ENCODE peak calls at places on chromosomes 5 and 9, in eight cellular contexts. C is progenitor cell of endocrine pancreas, R is choroid plexus epithelial cell, U is cardiac fibroblast, M is BJ, T is MCF 10A, N is neural progenitor cell, E is nephron progenitor cell. Y is an unnamed sample.

GRCh38 chr5:1299511-1299850 is 4.6 kb upstream of the TERT start:
- DNase-seq in E (peak; percentile 12), T (no peak), R (no peak), M (no peak), C (no peak), U (no peak), N (no peak), Y (no peak)

GRCh38 chr5:43570487-43571158 is 13.7 kb upstream of the PAIP1 start:
- DNase-seq in M (no peak), R (no peak), N (no peak), T (no peak), U (no peak), C (no peak), E (no peak), Y (no peak)

GRCh38 chr5:109880907-109881685 is 191.4 kb downstream of the MAN2A1 start:
- DNase-seq in E (no peak), T (no peak), R (peak; percentile 23), M (no peak), N (no peak), C (no peak), U (peak; percentile 12), Y (no peak)

GRCh38 chr9:35518212-35518917 is 28.5 kb downstream of the RUSC2 start:
- DNase-seq in N (peak; percentile 83), U (peak; percentile 84), C (peak; percentile 40), R (peak; percentile 96), T (peak; percentile 64), E (peak; percentile 26), M (peak; percentile 75), Y (no peak)

GRCh38 chr5:163503106-163504090 is 2.0 kb upstream of the MAT2B start:
- DNase-seq in C (no peak), M (peak; percentile 54), N (peak; percentile 74), R (peak; percentile 82), E (peak; percentile 40), T (peak; percentile 92), U (peak; percentile 90), Y (no peak)

GRCh38 chr9:70491798-70492736 is 77.6 kb upstream of the KLF9 start:
- DNase-seq in M (no peak), E (no peak), N (no peak), R (no peak), U (peak; percentile 65), C (no peak), T (no peak), Y (no peak)

GRCh38 chr9:6268830-6269397 is 53.3 kb downstream of the IL33 start:
- DNase-seq in U (no peak), N (no peak), R (no peak), E (no peak), T (no peak), C (no peak), M (no peak), Y (no peak)

GRCh38 chr5:139795074-139796001 is at the start of gene PSD2:
- DNase-seq in R (no peak), T (peak; percentile 43), E (peak; percentile 66), N (peak; percentile 78), U (peak; percentile 18), C (no peak), M (no peak), Y (no peak)

GRCh38 chr9:100063185-100063584 is 35.6 kb downstream of the ERP44 start:
- DNase-seq in T (no peak), U (peak; percentile 12), M (no peak), E (no peak), N (no peak), R (peak; percentile 16), C (no peak), Y (no peak)

GRCh38 chr5:133225671-133226152 is 173.9 kb downstream of the HSPA4 start:
- DNase-seq in U (no peak), N (no peak), E (no peak), R (no peak), M (no peak), T (peak; percentile 56), C (no peak), Y (no peak)

GRCh38 chr9:99905833-99906402 is 536 bp upstream of the STX17 start:
- DNase-seq in R (no peak), U (no peak), C (no peak), M (no peak), E (peak; percentile 4), N (no peak), T (peak; percentile 11), Y (no peak)

GRCh38 chr5:122007445-122008010 is 45.8 kb downstream of the SRFBP1 start:
- DNase-seq in N (no peak), U (no peak), T (no peak), E (no peak), R (no peak), M (no peak), C (no peak), Y (peak; percentile 43)

GRCh38 chr5:132687995-132688394 is 14.2 kb downstream of the IL4 start:
- DNase-seq in U (no peak), T (no peak), C (no peak), N (no peak), E (no peak), M (no peak), R (no peak), Y (no peak)

GRCh38 chr5:79474416-79475173 is 39.3 kb downstream of the HOMER1 start:
- DNase-seq in R (no peak), N (no peak), E (no peak), U (no peak), T (no peak), C (no peak), M (no peak), Y (no peak)

DNA sequence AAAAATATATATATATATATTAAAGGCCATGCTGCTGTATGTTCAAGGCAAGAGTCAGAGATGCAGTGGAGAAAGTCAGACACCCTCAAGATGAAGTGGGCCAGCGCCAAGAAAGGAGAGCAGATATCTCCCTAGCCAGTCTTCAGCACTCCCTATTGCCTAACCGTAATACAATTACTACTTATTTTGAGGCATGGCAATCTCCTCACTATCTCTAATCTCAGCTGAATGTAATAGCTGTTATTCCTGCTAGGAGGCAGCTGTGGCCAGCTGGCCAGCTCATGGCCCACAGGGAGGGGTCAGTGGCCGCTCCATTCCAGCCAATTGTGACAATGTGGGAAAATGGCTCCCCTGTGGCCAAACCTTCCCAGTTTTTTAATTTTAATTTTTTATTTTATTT is 87.5 kb upstream of the FBXW11 start:
- DNase-seq in R (peak; percentile 37), U (peak; percentile 87), E (no peak), C (no peak), N (no peak), T (no peak), M (no peak), Y (peak; percentile 26)
- TF ChIP-seq CTCF in R (no peak), U (no peak), E (no peak), C (no peak), N (no peak), T (no peak), M (no peak), Y (no peak)

DNA sequence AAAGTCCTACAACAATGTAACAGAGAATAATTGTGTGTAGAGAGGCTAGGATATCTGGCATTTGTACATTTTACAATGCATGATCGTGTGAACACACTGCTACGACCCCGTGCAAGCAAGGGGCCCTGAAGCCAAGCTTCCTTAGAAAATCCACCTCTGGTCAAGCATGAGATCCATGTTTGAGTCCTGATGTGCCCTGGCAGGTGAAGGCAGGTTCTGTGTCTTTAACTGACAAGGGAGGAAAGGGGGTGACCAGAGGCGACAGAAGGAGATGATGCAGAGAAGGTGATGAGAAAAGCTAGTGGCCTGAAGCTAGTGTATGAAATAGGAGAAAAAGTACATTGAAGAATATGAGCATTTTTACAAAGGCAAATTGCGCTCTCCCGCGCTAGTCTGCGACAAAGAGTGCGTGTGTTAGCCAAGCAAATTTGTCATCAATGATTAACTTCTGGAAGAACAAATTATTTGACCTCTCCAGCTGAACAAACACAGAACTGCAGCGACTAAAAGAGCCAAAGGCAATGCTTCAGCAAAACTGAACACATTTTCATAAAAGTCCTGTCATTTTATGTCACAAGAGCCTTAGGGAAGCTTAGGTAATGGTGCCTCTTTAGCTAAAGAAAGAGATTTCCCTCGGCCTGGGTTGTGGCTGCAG is 101.7 kb upstream of the DAPK1 start:
- DNase-seq in E (no peak), C (no peak), T (no peak), N (no peak), M (no peak), R (no peak), U (no peak), Y (no peak)
- TF ChIP-seq CTCF in E (no peak), C (no peak), T (no peak), N (no peak), M (no peak), R (no peak), U (no peak), Y (no peak)

GRCh38 chr9:93681316-93682154 is 105.2 kb downstream of the PHF2 start:
- DNase-seq in T (no peak), N (no peak), M (no peak), R (no peak), C (peak; percentile 24), U (no peak), E (no peak), Y (peak; percentile 22)

GRCh38 chr9:93679536-93680444 is 103.4 kb downstream of the PHF2 start:
- DNase-seq in C (peak; percentile 6), T (no peak), E (no peak), M (no peak), N (no peak), R (no peak), U (no peak), Y (peak; percentile 34)

GRCh38 chr9:93678199-93679019 is 102.0 kb downstream of the PHF2 start:
- DNase-seq in R (no peak), U (no peak), M (no peak), N (no peak), C (no peak), E (no peak), T (no peak), Y (no peak)

GRCh38 chr9:93682155-93682968 is 106.0 kb downstream of the PHF2 start:
- DNase-seq in N (peak; percentile 79), R (peak; percentile 59), U (peak; percentile 67), T (peak; percentile 61), E (peak; percentile 88), C (peak; percentile 61), M (peak; percentile 4), Y (peak; percentile 49)

DNA sequence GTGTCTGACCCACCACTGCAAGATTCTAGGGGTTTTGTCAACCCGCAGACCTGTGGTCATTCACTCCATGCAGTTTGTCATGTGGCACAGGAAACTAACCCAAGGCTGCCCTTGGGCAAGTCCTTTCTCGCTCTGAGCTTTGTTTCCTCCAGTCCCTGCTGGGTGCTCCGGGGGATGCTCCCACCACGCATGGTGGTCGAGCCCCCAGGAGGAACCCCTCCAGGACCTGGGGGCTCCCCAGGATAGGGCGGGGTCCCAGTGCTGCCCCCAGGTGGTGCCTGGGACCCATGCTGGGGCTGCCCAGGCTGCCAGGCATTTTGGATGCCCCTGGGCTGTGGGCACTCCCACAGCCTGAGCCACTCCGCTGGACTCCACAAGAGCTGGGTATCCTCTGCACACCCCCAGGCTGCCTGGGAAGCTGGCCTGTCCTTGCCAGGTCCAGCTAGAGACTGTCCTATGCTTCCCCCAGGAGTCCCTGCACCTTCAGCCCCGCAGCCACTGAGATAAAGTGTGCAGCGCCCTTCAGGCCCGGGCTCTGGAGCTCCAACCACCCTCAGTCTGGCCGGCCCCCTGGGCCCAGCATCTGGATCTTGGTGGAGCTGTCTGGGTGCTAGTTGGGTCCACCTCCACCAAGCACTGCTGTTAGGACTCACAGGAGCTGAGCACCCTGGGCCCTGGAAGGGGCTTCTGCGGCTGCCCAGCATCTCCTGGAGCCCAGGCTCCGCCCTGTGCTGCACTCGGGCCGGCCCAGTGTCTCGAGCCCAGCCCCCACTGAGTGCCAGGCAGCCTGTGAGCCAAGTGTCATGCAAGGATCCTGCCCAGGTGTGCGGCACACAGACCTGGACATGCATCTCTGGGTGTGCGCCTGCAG is 104.3 kb downstream of the PHF2 start:
- DNase-seq in N (no peak), E (no peak), R (no peak), C (peak; percentile 9), U (no peak), T (no peak), M (no peak), Y (peak; percentile 46)
- TF ChIP-seq CTCF in N (no peak), E (peak; percentile 6), R (peak; percentile 19), C (no peak), U (no peak), T (no peak), M (peak; percentile 32), Y (no peak)

GRCh38 chr9:135474915-135475314 is 4.7 kb upstream of the PPP1R26 start:
- DNase-seq in T (no peak), N (peak; percentile 77), E (peak; percentile 69), C (peak; percentile 41), U (no peak), R (no peak), M (no peak), Y (no peak)
- TF ChIP-seq CTCF in T (peak; percentile 16), N (peak; percentile 70), E (peak; percentile 57), C (peak; percentile 77), U (peak; percentile 28), R (peak; percentile 64), M (peak; percentile 53), Y (no peak)